ENCODE peak calls at places on chromosome 1, in six cellular contexts. O is lower leg skin, H is endodermal cell, T is ovary, M is fibroblast of lung, U is cardiac muscle cell. J is an unnamed sample.

GRCh38 chr1:178411756-178412399 is 84.9 kb downstream of the CLEC20A start:
- DNase-seq in O (no peak), H (no peak), T (no peak), M (no peak), U (no peak), J (no peak)

GRCh38 chr1:43267291-43267805 is 2.4 kb upstream of the TMEM125 start:
- DNase-seq in O (peak; percentile 31), H (no peak), T (no peak), M (peak; percentile 57), U (no peak), J (peak; percentile 62)

GRCh38 chr1:93443456-93443855 is 4.5 kb upstream of the FNBP1L start:
- DNase-seq in O (no peak), H (no peak), T (no peak), M (no peak), U (no peak), J (no peak)

GRCh38 chr1:236156512-236157208 is 14.3 kb downstream of the GPR137B start:
- DNase-seq in O (peak; percentile 81), H (no peak), T (no peak), M (no peak), U (no peak), J (no peak)

GRCh38 chr1:226268421-226269124 is 40.4 kb downstream of the LIN9 start:
- DNase-seq in O (no peak), H (no peak), T (no peak), M (peak; percentile 42), U (no peak), J (peak; percentile 40)

GRCh38 chr1:234631721-234632125 is 21.7 kb upstream of the IRF2BP2 start:
- DNase-seq in O (no peak), H (no peak), T (no peak), M (peak; percentile 69), U (no peak), J (peak; percentile 98)

GRCh38 chr1:227167276-227167829 is 150.9 kb downstream of the CDC42BPA start:
- DNase-seq in O (no peak), H (no peak), T (no peak), M (no peak), U (no peak), J (no peak)

GRCh38 chr1:86708923-86709322 is 4.5 kb downstream of the SH3GLB1 start:
- DNase-seq in O (no peak), H (no peak), T (no peak), M (peak; percentile 34), U (no peak), J (peak; percentile 50)

GRCh38 chr1:88433556-88433955 is 250.5 kb upstream of the PKN2 start:
- DNase-seq in O (no peak), H (no peak), T (no peak), M (no peak), U (no peak), J (no peak)

GRCh38 chr1:24022611-24023359 is 42.7 kb upstream of the SRSF10 start:
- DNase-seq in O (peak; percentile 46), H (peak; percentile 57), T (no peak), M (peak; percentile 81), U (no peak), J (peak; percentile 86)

GRCh38 chr1:66575739-66576138 is 41.8 kb downstream of the SGIP1 start:
- DNase-seq in O (no peak), H (no peak), T (no peak), M (peak; percentile 94), U (no peak), J (peak; percentile 97)

GRCh38 chr1:59516881-59517280 is 220.0 kb downstream of the FGGY start:
- DNase-seq in O (no peak), H (no peak), T (peak; percentile 80), M (no peak), U (no peak), J (peak; percentile 18)

DNA sequence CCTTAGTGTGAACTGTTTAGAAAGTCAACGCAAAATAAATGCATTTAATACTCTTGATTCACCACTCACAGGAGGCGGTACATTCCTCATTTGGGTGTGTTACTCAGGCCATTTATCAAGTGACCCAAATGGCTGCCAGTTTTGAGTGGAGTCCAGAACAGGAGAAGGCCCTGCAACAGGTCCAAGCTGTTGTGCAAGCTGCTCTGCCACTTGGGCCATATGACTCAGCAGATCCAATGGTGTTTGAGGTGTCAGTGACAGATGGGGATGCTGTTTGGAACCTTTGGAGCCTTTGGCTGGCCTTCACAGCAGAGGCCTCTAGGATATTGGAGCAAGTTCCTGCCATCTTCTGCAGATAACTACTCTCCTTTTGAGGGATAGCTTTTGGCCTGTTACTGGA is 609.2 kb downstream of the KCNT2 start:
- DNase-seq in O (no peak), H (no peak), T (no peak), M (peak; percentile 1), U (no peak), J (no peak)
- H3K4me3 ChIP-seq in O (no peak overlapping the region), H (no peak overlapping the region), T (no peak overlapping the region), M (no peak overlapping the region), U (no peak overlapping the region), J (no peak overlapping the region)

DNA sequence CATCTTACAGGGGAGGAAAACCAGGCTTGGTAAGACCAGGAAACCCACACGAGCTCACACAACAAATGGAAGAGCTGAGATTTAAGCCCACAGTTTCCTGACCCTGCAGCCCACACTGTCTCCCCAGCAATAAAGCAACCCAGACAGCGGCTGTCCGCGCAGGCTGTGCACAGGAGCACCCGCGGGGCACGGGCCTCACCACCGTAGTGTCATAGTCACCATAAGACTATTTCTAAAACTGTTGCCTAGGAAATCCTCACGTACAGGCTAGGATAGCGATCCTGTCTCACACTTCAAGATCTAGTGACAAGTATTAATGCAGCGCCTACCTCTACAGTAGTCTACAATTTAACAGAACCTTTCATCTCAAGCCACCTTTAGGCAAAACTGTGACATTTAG is 54.0 kb upstream of the SYT6 start:
- DNase-seq in O (no peak), H (no peak), T (no peak), M (no peak), U (no peak), J (no peak)
- TF ChIP-seq CTCF in O (no peak), H (no peak), T (no peak), M (no peak), U (no peak), J (no peak)

GRCh38 chr1:156913809-156914387 is 6.5 kb upstream of the LRRC71 start:
- DNase-seq in O (no peak), H (no peak), T (no peak), M (no peak), U (no peak), J (no peak)
- H3K4me3 ChIP-seq in O (no peak overlapping the region), H (no peak overlapping the region), T (no peak overlapping the region), M (no peak overlapping the region), U (no peak overlapping the region), J (no peak overlapping the region)

DNA sequence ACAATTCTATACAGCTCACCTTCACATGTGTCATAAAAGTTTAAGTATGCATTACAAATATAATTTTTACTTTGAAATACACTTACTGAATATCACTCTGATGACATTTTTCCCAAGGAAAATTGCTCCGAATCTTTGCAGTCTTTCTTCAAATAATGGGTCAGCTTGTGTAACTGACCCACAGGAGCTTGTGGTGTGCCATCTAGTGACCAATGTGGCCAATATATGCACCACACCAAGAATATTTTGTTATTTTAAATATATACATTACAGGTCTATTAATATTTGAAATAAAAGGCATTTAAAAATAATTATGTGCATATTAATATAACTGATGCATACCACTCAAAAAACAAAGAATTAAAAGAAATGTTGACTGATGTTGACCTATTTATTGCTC is 271.4 kb downstream of the TBX15 start:
- DNase-seq in O (no peak), H (no peak), T (no peak), M (no peak), U (peak; percentile 30), J (peak; percentile 0)
- TF ChIP-seq CTCF in O (no peak), H (peak; percentile 71), T (no peak), M (no peak), U (no peak), J (no peak)

DNA sequence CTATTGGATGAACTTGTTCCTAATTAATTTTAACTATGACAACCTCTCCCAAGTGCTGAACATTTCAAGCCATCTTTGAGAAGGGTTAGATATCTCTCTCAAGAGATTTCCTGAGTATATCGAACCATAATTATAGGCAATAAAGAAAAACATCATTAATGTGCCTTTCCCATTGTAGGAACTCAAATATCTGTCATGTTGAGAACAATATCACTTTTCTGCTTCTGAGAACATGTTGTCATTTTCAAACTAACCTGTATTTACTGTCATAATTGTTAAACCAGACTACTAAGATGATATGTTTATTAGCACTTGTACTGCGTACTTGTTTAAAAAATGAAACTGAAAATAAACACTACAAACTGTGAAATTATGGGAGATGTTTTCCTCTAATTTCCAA is 4.3 kb downstream of the EPS15 start:
- DNase-seq in O (no peak), H (no peak), T (no peak), M (no peak), U (no peak), J (no peak)
- H3K4me3 ChIP-seq in O (no peak overlapping the region), H (no peak overlapping the region), T (peak overlapping the region; percentile 2), M (peak overlapping the region; percentile 18), U (no peak overlapping the region), J (peak overlapping the region; percentile 40)

GRCh38 chr1:48878191-48878940 is 101.7 kb upstream of the BEND5 start:
- DNase-seq in O (no peak), H (no peak), T (no peak), M (peak; percentile 85), U (no peak), J (peak; percentile 95)
- TF ChIP-seq CTCF in O (no peak), H (no peak), T (no peak), M (no peak), U (no peak), J (no peak)

J was measured in fibroblast of the aortic adventitia.